ENCODE peak calls at places on chromosomes 1 and 21, in six cellular contexts. One of them, this sample, is unnamed.

GRCh38 chr1:175434268-175434860 is 241.8 kb upstream of the KIAA0040 start:
- DNase-seq in mesendoderm: no peak
- DNase-seq in GM13976: peak
- DNase-seq in CD8-positive, alpha-beta T cell: no peak
- DNase-seq in pons: no peak
- DNase-seq in activated CD8-positive, alpha-beta memory T cell treated with anti-CD3 and anti-CD28 coated beads, Interleukin-2, amount 50 U/mL, for 48 hours: no peak
- DNase-seq in this sample: peak

GRCh38 chr21:45950740-45951515 is 30.6 kb upstream of the COL6A1 start:
- DNase-seq in GM13976: no peak
- DNase-seq in CD8-positive, alpha-beta T cell: no peak
- DNase-seq in activated CD8-positive, alpha-beta memory T cell treated with anti-CD3 and anti-CD28 coated beads, Interleukin-2, amount 50 U/mL, for 48 hours: no peak
- DNase-seq in mesendoderm: peak
- DNase-seq in pons: no peak
- DNase-seq in this sample: no peak

GRCh38 chr1:53166912-53167311 is 24.5 kb upstream of the SLC1A7 start:
- DNase-seq in pons: no peak
- DNase-seq in CD8-positive, alpha-beta T cell: no peak
- DNase-seq in GM13976: no peak
- DNase-seq in activated CD8-positive, alpha-beta memory T cell treated with anti-CD3 and anti-CD28 coated beads, Interleukin-2, amount 50 U/mL, for 48 hours: no peak
- DNase-seq in mesendoderm: no peak
- DNase-seq in this sample: no peak

GRCh38 chr1:197178998-197179397 is 32.5 kb upstream of the ASPM start:
- DNase-seq in activated CD8-positive, alpha-beta memory T cell treated with anti-CD3 and anti-CD28 coated beads, Interleukin-2, amount 50 U/mL, for 48 hours: no peak
- DNase-seq in GM13976: no peak
- DNase-seq in mesendoderm: no peak
- DNase-seq in CD8-positive, alpha-beta T cell: no peak
- DNase-seq in pons: no peak
- DNase-seq in this sample: no peak

GRCh38 chr1:175480343-175480827 is 263.0 kb downstream of the TNR start:
- DNase-seq in pons: no peak
- DNase-seq in mesendoderm: no peak
- DNase-seq in CD8-positive, alpha-beta T cell: no peak
- DNase-seq in activated CD8-positive, alpha-beta memory T cell treated with anti-CD3 and anti-CD28 coated beads, Interleukin-2, amount 50 U/mL, for 48 hours: no peak
- DNase-seq in GM13976: no peak
- DNase-seq in this sample: no peak

GRCh38 chr1:169874229-169874628 is 19.5 kb downstream of the SCYL3 start:
- DNase-seq in GM13976: no peak
- DNase-seq in mesendoderm: no peak
- DNase-seq in activated CD8-positive, alpha-beta memory T cell treated with anti-CD3 and anti-CD28 coated beads, Interleukin-2, amount 50 U/mL, for 48 hours: no peak
- DNase-seq in CD8-positive, alpha-beta T cell: no peak
- DNase-seq in pons: no peak
- DNase-seq in this sample: no peak

GRCh38 chr1:47895436-47895835 is 101.7 kb downstream of the TRABD2B start:
- DNase-seq in pons: no peak
- DNase-seq in activated CD8-positive, alpha-beta memory T cell treated with anti-CD3 and anti-CD28 coated beads, Interleukin-2, amount 50 U/mL, for 48 hours: no peak
- DNase-seq in GM13976: no peak
- DNase-seq in CD8-positive, alpha-beta T cell: no peak
- DNase-seq in mesendoderm: no peak
- DNase-seq in this sample: no peak

GRCh38 chr21:23016617-23017016 is 2018.4 kb downstream of the NCAM2 start:
- DNase-seq in pons: peak
- DNase-seq in GM13976: no peak
- DNase-seq in mesendoderm: peak
- DNase-seq in CD8-positive, alpha-beta T cell: no peak
- DNase-seq in activated CD8-positive, alpha-beta memory T cell treated with anti-CD3 and anti-CD28 coated beads, Interleukin-2, amount 50 U/mL, for 48 hours: no peak
- DNase-seq in this sample: no peak

GRCh38 chr1:48776400-48777218 is at the start of gene BEND5:
- DNase-seq in pons: peak
- DNase-seq in GM13976: peak
- DNase-seq in mesendoderm: peak
- DNase-seq in CD8-positive, alpha-beta T cell: peak
- DNase-seq in activated CD8-positive, alpha-beta memory T cell treated with anti-CD3 and anti-CD28 coated beads, Interleukin-2, amount 50 U/mL, for 48 hours: peak
- DNase-seq in this sample: no peak

This sample was measured in K562.